ENCODE peak calls at places on chromosome 17, in ten cellular contexts. F, C, P, S, A, Y, I, T, L and E are unnamed samples.

GRCh38 chr17:40374965-40375498 is 10.5 kb upstream of the GJD3 start:
- DNase-seq in F (no peak), C (no peak), P (no peak), S (no peak), A (no peak), Y (peak; percentile 15), I (no peak), T (no peak), L (no peak), E (no peak)

GRCh38 chr17:17768415-17769088 is 68.2 kb downstream of the SREBF1 start:
- DNase-seq in F (peak; percentile 43), C (no peak), P (no peak), S (no peak), A (no peak), Y (no peak), I (no peak), T (no peak), L (no peak), E (no peak)

GRCh38 chr17:82065638-82066303 is at the start of gene DUS1L:
- DNase-seq in F (peak; percentile 63), C (no peak), P (peak; percentile 34), S (peak; percentile 50), A (peak; percentile 73), Y (no peak), I (peak; percentile 74), T (peak; percentile 69), L (peak; percentile 97), E (no peak)

GRCh38 chr17:45915263-45915662 is 20.9 kb downstream of the MAPT start:
- DNase-seq in F (no peak), C (no peak), P (no peak), S (no peak), A (no peak), Y (no peak), I (no peak), T (no peak), L (no peak), E (no peak)

GRCh38 chr17:43755389-43755875 is 3.2 kb downstream of the SOST start:
- DNase-seq in F (peak; percentile 28), C (no peak), P (no peak), S (no peak), A (no peak), Y (no peak), I (no peak), T (no peak), L (no peak), E (no peak)

GRCh38 chr17:57636274-57636673 is 108.8 kb downstream of the CCDC182 start:
- DNase-seq in F (peak; percentile 68), C (no peak), P (no peak), S (no peak), A (no peak), Y (no peak), I (no peak), T (no peak), L (no peak), E (no peak)

GRCh38 chr17:58520843-58521430 is 6.5 kb upstream of the MTMR4 start:
- DNase-seq in F (peak; percentile 65), C (no peak), P (no peak), S (no peak), A (no peak), Y (no peak), I (no peak), T (no peak), L (no peak), E (peak; percentile 5)

GRCh38 chr17:78766743-78767294 is 15.3 kb downstream of the CYTH1 start:
- DNase-seq in F (no peak), C (no peak), P (no peak), S (no peak), A (no peak), Y (peak; percentile 39), I (no peak), T (no peak), L (no peak), E (no peak)

GRCh38 chr17:75959046-75959838 is 18.4 kb upstream of the FBF1 start:
- DNase-seq in F (no peak), C (no peak), P (no peak), S (no peak), A (no peak), Y (no peak), I (no peak), T (no peak), L (no peak), E (no peak)

GRCh38 chr17:73155410-73156165 is 9.2 kb upstream of the SSTR2 start:
- DNase-seq in F (peak; percentile 98), C (no peak), P (no peak), S (no peak), A (no peak), Y (no peak), I (no peak), T (no peak), L (no peak), E (no peak)